ENCODE peak calls at places on chromosomes 4 and X, in nine cellular contexts. N is HEK293T, S is GM06990, W is hippocampal formation, D is M059J, O is mesothelial cell of epicardium, A is heart right ventricle, Z is ascending aorta, R is lower leg skin. Q is an unnamed sample.
A peak's percentile ranks its signal among the peaks of the same experiment; 100 is the strongest.

GRCh38 chrX:153599192-153600031 is 473 bp upstream of the CCNQ start:
- DNase-seq in N (peak; percentile 98), S (peak; percentile 95), W (peak; percentile 61), D (peak; percentile 89), O (peak; percentile 79), A (peak; percentile 92), Z (peak; percentile 50), R (peak; percentile 69), Q (peak; percentile 53)

GRCh38 chr4:16677545-16677944 is 220.9 kb downstream of the LDB2 start:
- DNase-seq in N (no peak), S (no peak), W (no peak), D (no peak), O (no peak), A (no peak), Z (no peak), R (no peak), Q (no peak)

GRCh38 chrX:38260231-38260630 is 39.6 kb upstream of the SRPX start:
- DNase-seq in N (peak; percentile 68), S (no peak), W (no peak), D (peak; percentile 48), O (no peak), A (no peak), Z (no peak), R (no peak), Q (no peak)

GRCh38 chrX:13130776-13131175 is 86.4 kb upstream of the FAM9C start:
- DNase-seq in N (no peak), S (no peak), W (no peak), D (no peak), O (no peak), A (no peak), Z (no peak), R (no peak), Q (no peak)

GRCh38 chr4:147802346-147802745 is 70.5 kb downstream of the ARHGAP10 start:
- DNase-seq in N (no peak), S (no peak), W (no peak), D (no peak), O (no peak), A (no peak), Z (no peak), R (no peak), Q (no peak)

GRCh38 chr4:48779095-48779997 is 733 bp downstream of the FRYL start:
- DNase-seq in N (peak; percentile 12), S (peak; percentile 86), W (peak; percentile 44), D (peak; percentile 67), O (peak; percentile 47), A (peak; percentile 76), Z (no peak), R (peak; percentile 47), Q (peak; percentile 27)

GRCh38 chrX:13579696-13580095 is 10.3 kb downstream of the EGFL6 start:
- DNase-seq in N (no peak), S (no peak), W (no peak), D (no peak), O (no peak), A (no peak), Z (no peak), R (no peak), Q (no peak)

GRCh38 chr4:38013461-38014366 is 53.5 kb downstream of the PTTG2 start:
- DNase-seq in N (no peak), S (no peak), W (no peak), D (peak; percentile 57), O (no peak), A (peak; percentile 74), Z (no peak), R (no peak), Q (no peak)

Q was measured in GOT3.